ENCODE peak calls at places on chromosomes 1 and 21, in ten cellular contexts. C is fibroblast of lung, B is neuronal stem cell, E is H9, F is GM23248, W is IMR-90, Q is endothelial cell of umbilical vein, X is OCI-LY7, N is PC-9, O is K562. T is an unnamed sample.

GRCh38 chr1:78333426-78334012 is 157.3 kb upstream of the PTGFR start:
- DNase-seq in O (peak), N (no peak), B (no peak), Q (peak), E (peak), F (peak), X (peak), W (peak), C (peak), T (peak)

GRCh38 chr1:78003882-78004718 is 639 bp upstream of the DNAJB4 start:
- DNase-seq in C (peak), F (peak), N (peak), O (peak), X (peak), B (peak), W (peak), Q (peak), E (peak), T (peak)

GRCh38 chr21:25254491-25255174 is 352.6 kb downstream of the MRPL39 start:
- DNase-seq in X (no peak), O (no peak), F (no peak), E (no peak), B (no peak), N (no peak), C (no peak), Q (no peak), W (no peak), T (peak)

GRCh38 chr1:223031690-223032601 is 111.1 kb downstream of the TLR5 start:
- DNase-seq in E (peak), O (no peak), N (no peak), C (peak), X (no peak), W (no peak), B (no peak), F (peak), Q (no peak), T (no peak)

GRCh38 chr1:15691434-15692032 is 7.4 kb downstream of the PLEKHM2 start:
- DNase-seq in E (no peak), Q (no peak), B (no peak), W (peak), C (peak), X (no peak), F (peak), N (no peak), O (peak), T (no peak)

GRCh38 chr1:59434336-59434735 is 137.4 kb downstream of the FGGY start:
- DNase-seq in X (no peak), B (no peak), C (no peak), N (peak), F (peak), E (no peak), W (no peak), Q (no peak), O (no peak), T (no peak)

GRCh38 chr1:27445177-27445936 is 44.6 kb downstream of the WASF2 start:
- DNase-seq in C (no peak), W (no peak), F (peak), E (no peak), O (no peak), Q (no peak), B (no peak), N (no peak), X (peak), T (no peak)

GRCh38 chr1:196866974-196867373 is 20.9 kb upstream of the CFHR4 start:
- DNase-seq in F (no peak), N (no peak), X (no peak), O (no peak), C (no peak), Q (no peak), B (no peak), W (no peak), E (no peak), T (no peak)

GRCh38 chr1:47565676-47566075 is 127.8 kb downstream of the FOXD2 start:
- DNase-seq in O (no peak), E (no peak), F (no peak), X (no peak), W (no peak), C (no peak), Q (no peak), N (no peak), B (no peak), T (no peak)

GRCh38 chr1:32496127-32496526 is 31.3 kb downstream of the ZBTB8B start:
- DNase-seq in C (peak), O (no peak), W (peak), X (no peak), B (no peak), Q (peak), F (peak), N (no peak), E (no peak), T (no peak)

GRCh38 chr1:180185281-180185680 is 30.6 kb downstream of the QSOX1 start:
- DNase-seq in Q (no peak), E (no peak), C (no peak), X (no peak), B (no peak), F (no peak), N (no peak), W (no peak), O (no peak), T (no peak)

GRCh38 chr1:2334883-2335534 is 56.3 kb downstream of the MORN1 start:
- DNase-seq in N (peak), Q (no peak), X (no peak), E (no peak), B (no peak), F (no peak), C (no peak), W (no peak), O (no peak), T (no peak)
- H2AFZ ChIP-seq in N (no peak), Q (no peak), X (no peak), E (no peak), B (no peak), F (no peak), C (no peak), W (no peak), O (no peak), T (no peak)

GRCh38 chr1:42738678-42739226 is 1.3 kb downstream of the CLDN19 start:
- DNase-seq in X (no peak), Q (no peak), B (no peak), O (no peak), N (no peak), C (no peak), F (no peak), E (no peak), W (no peak), T (no peak)

GRCh38 chr1:42736571-42737200 is 3.4 kb downstream of the CLDN19 start:
- DNase-seq in X (no peak), C (no peak), Q (no peak), F (no peak), N (no peak), O (no peak), B (no peak), W (no peak), E (no peak), T (no peak)

GRCh38 chr1:42736152-42736551 is 3.9 kb downstream of the CLDN19 start:
- DNase-seq in E (no peak), B (no peak), F (peak), C (peak), W (no peak), O (peak), N (peak), Q (no peak), X (peak), T (peak)

GRCh38 chr1:42737986-42738677 is 1.9 kb downstream of the CLDN19 start:
- DNase-seq in E (no peak), C (no peak), O (no peak), F (no peak), N (no peak), Q (no peak), W (no peak), B (no peak), X (no peak), T (no peak)

DNA sequence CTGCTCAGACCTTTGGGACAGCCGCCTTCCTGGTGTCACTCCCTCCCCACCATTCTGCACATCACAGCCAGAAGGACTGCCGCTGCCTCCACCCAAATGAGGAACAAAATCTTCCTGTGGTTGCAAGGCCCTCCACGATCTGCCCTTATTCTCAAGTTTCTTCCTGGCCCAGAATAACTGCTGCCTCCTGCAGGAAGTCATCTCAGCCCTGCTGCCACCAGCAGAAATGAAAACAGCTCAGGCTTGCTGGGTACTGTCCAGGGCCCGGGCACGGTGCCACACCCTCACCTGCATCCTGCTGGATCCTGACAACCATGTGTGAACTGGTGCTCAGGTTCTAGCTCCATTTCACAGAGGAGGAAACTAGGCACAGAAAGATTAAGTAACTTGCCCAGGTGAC is 2.8 kb downstream of the CLDN19 start:
- DNase-seq in Q (no peak), C (no peak), X (peak), E (no peak), F (no peak), B (no peak), W (no peak), O (no peak), N (peak), T (no peak)
- H2AFZ ChIP-seq in Q (no peak), C (no peak), X (peak), E (no peak), F (no peak), B (peak), W (peak), O (no peak), N (no peak), T (no peak)

GRCh38 chr1:167627615-167627864 is 2.5 kb upstream of the RCSD1 start:
- DNase-seq in C (no peak), Q (no peak), W (no peak), F (no peak), B (no peak), N (no peak), O (no peak), E (no peak), X (peak), T (no peak)

GRCh38 chr1:167627865-167628641 is 2.0 kb upstream of the RCSD1 start:
- DNase-seq in X (peak), F (no peak), E (no peak), O (peak), B (no peak), Q (no peak), W (no peak), N (peak), C (no peak), T (no peak)

GRCh38 chr1:167629681-167630567 is at the start of gene RCSD1:
- DNase-seq in Q (no peak), F (peak), X (peak), W (no peak), N (no peak), O (peak), B (no peak), C (peak), E (no peak), T (peak)

GRCh38 chr1:167630568-167631385 is 745 bp downstream of the RCSD1 start:
- DNase-seq in E (no peak), C (no peak), N (no peak), W (no peak), F (no peak), B (no peak), X (peak), O (peak), Q (no peak), T (no peak)

GRCh38 chr1:167628754-167629515 is 1.1 kb upstream of the RCSD1 start:
- DNase-seq in N (no peak), E (no peak), C (no peak), B (no peak), Q (no peak), X (peak), O (no peak), W (no peak), F (no peak), T (no peak)
- H2AFZ ChIP-seq in N (no peak), E (no peak), C (no peak), B (no peak), Q (no peak), X (no peak), O (peak), W (no peak), F (no peak), T (peak)

GRCh38 chr1:44631333-44631646 is 43.0 kb downstream of the TMEM53 start:
- DNase-seq in X (no peak), B (no peak), F (no peak), C (no peak), W (no peak), O (no peak), N (no peak), Q (no peak), E (no peak), T (no peak)
- H2AFZ ChIP-seq in X (peak), B (peak), F (peak), C (peak), W (peak), O (peak), N (peak), Q (peak), E (no peak), T (peak)

DNA sequence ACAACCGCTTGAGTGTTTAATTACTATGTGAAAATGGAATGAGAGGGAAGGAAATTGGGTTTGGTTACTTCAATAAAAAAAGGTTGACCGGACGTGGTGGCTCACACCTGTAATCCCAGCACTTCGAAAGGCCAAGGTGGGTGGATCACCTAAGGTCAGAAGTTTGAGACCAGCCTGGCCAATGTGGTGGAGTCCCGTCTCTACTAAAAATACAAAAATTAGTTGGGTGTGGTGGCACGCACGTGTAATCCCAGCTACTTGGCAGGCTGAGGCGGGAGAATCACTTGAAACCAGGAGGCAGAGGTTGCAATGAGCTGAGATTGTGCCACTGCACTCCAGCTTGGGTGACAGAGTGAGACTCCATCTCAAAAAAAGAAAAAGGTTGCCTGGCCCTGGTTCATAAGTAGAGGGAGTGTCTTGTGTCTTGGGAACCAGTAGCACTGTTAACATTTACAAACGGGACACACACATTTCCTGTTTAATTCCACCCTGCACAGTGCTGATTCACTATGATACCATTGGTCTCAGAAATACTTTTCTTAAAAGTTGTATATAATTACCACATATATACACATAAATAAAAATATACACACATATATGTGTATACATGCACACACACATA is 27.6 kb upstream of the CLDN14 start:
- DNase-seq in C (no peak), B (no peak), W (peak), X (peak), N (no peak), O (no peak), E (no peak), F (peak), Q (no peak), T (no peak)
- H2AFZ ChIP-seq in C (no peak), B (no peak), W (no peak), X (peak), N (no peak), O (no peak), E (no peak), F (no peak), Q (no peak), T (no peak)

GRCh38 chr1:194167956-194168355 is 981.5 kb upstream of the B3GALT2 start:
- DNase-seq in F (no peak), E (no peak), O (no peak), C (peak), X (no peak), Q (no peak), N (no peak), W (peak), B (no peak), T (no peak)
- H2AFZ ChIP-seq in F (no peak), E (no peak), O (no peak), C (no peak), X (no peak), Q (no peak), N (no peak), W (no peak), B (no peak), T (no peak)

DNA sequence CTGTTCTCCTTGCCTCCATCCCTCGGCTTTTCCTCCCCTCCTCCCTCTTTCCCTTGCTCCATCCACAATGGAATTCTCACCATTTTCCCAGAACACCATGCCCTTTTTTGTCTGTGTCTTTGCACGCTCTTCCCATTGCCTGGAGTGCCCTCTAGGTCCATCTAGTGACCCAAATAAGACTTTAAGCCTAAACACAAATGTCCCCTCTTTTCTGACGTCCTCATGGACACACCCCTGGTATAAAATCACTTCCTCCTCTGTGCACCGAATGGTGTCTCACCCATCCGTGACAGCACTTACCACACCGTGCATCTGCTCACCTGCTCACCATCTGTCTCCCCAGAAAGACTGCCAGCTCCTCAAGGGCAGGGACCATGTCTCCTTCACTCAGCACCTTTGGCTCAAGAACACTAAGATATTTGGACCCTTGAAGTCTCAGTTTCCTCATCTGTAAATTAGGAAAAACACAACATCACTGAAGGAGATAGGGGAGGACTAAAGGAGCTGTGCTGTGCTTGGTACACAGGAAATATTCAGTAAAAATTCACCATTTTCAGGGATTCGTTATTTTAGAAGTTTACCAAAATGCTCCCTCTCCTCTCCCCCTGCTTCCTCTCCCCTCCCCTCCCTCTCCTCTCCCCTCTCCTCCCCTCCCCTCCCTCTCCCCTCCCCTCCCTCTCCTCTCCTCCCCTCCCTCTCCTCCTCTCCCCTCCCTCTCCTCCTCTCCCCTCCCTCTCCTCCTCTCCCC is 23.7 kb upstream of the CPT2 start:
- DNase-seq in N (no peak), C (peak), F (peak), X (peak), W (no peak), E (no peak), B (no peak), Q (no peak), O (no peak), T (peak)
- H2AFZ ChIP-seq in N (peak), C (peak), F (peak), X (peak), W (peak), E (no peak), B (no peak), Q (no peak), O (peak), T (peak)

DNA sequence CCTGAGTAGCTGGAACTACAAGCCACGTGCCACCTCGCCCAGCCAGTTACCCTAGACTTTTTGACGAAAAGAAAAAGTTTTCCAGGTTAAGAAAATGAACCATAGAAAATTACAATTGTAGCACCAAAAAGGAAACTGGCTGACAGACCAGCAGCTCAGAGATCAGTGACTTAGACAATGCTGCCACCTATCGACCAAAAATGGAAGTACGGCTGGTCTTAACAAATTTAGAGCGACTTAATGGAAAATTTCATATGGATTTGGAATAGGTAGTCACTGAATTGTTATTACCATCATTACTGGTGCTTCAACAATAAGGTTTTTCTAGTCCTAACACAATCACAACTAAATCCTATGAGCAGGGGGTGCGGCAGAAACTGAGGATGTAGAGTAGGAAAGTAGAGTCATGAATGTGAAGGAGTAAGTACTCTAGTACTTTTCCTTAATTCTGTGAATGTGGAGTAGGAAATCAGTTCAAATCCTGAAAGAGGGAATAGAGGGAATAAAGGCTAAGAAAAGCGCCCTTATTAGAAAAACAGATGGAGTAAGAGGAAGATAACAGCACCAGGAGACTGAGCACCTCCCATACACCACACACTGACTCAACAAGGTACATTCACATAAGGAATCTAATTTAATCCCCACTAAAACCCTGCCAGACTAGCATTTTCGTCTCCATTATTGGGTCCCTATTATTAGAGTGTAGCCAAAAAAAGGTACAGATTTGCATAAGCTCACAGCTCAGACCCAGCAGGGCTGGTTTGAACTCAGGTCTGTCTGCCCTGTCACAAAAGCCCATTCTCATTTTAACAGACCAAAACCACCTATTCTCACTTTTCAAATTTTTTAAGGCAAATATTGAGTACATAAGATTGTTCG is 37.9 kb upstream of the MGST3 start:
- DNase-seq in X (peak), O (peak), Q (peak), C (peak), E (peak), W (peak), B (peak), F (peak), N (peak), T (peak)
- H2AFZ ChIP-seq in X (no peak), O (no peak), Q (no peak), C (no peak), E (no peak), W (no peak), B (no peak), F (no peak), N (no peak), T (no peak)

GRCh38 chr1:30684881-30685795 is 38.2 kb downstream of the MATN1 start:
- DNase-seq in X (no peak), W (no peak), O (peak), E (peak), N (peak), B (peak), C (no peak), F (no peak), Q (no peak), T (peak)

GRCh38 chr1:30687886-30688285 is 35.5 kb downstream of the MATN1 start:
- DNase-seq in C (no peak), O (no peak), F (no peak), E (no peak), Q (no peak), W (no peak), B (no peak), X (no peak), N (no peak), T (no peak)

GRCh38 chr1:30684259-30684658 is 39.1 kb downstream of the MATN1 start:
- DNase-seq in N (no peak), W (no peak), O (no peak), F (no peak), E (no peak), C (no peak), Q (no peak), X (no peak), B (no peak), T (no peak)

GRCh38 chr1:30685796-30686165 is 37.6 kb downstream of the MATN1 start:
- DNase-seq in B (no peak), W (no peak), E (no peak), Q (no peak), N (no peak), O (no peak), F (no peak), X (no peak), C (no peak), T (no peak)

DNA sequence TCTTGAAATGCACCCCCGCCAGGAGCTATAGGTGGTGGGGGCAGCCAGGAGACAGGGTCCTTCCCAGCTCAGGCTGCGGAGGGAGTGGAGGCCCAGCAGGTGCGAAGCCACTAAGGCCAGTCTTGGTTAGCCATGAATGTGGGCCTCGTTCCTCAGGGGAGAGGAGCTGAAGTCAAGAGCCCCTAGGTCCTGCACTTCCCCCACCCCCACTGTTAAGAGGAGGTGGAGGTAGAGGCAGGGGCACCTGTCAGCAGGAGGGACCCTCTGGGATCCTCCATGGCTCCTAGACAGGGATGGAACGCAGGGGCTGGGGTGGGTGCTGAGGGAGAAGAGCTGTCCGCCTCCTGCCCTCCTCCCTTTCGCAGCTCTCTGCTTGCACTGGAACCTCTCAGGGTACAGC is 37.1 kb downstream of the MATN1 start:
- DNase-seq in F (no peak), N (no peak), Q (no peak), E (no peak), O (no peak), B (no peak), C (no peak), W (no peak), X (no peak), T (peak)
- H2AFZ ChIP-seq in F (no peak), N (no peak), Q (no peak), E (no peak), O (no peak), B (no peak), C (no peak), W (no peak), X (no peak), T (no peak)